ENCODE peak calls at places on chromosomes 13 and 19, in seven cellular contexts. Y, N, F, Z, C, P and M are unnamed samples.

GRCh38 chr19:33641261-33641660 is 19.5 kb downstream of the CHST8 start:
- DNase-seq in C (no peak), N (no peak), F (no peak), Y (no peak), P (no peak), Z (no peak), M (no peak)

GRCh38 chr13:98184796-98185195 is 7.7 kb upstream of the RNF113B start:
- DNase-seq in P (peak), F (no peak), Y (peak), Z (no peak), C (no peak), N (no peak), M (no peak)

GRCh38 chr19:51422053-51422448 is 4.6 kb upstream of the SIGLEC10 start:
- DNase-seq in F (peak), Z (peak), P (peak), Y (peak), N (peak), C (peak), M (peak)

GRCh38 chr19:4692275-4693077 is 22.3 kb upstream of the MYDGF start:
- DNase-seq in N (no peak), Y (no peak), Z (no peak), P (no peak), C (no peak), F (no peak), M (no peak)

GRCh38 chr19:5035105-5035761 is 66.3 kb downstream of the KDM4B start:
- DNase-seq in Z (no peak), N (no peak), F (no peak), Y (no peak), C (no peak), P (no peak), M (no peak)

GRCh38 chr13:59745395-59745788 is 418.3 kb downstream of the DIAPH3 start:
- DNase-seq in N (peak), F (no peak), P (peak), Y (peak), Z (no peak), C (no peak), M (no peak)

GRCh38 chr13:37752156-37752555 is 117.4 kb downstream of the TRPC4 start:
- DNase-seq in C (no peak), F (no peak), Y (no peak), P (no peak), N (no peak), Z (no peak), M (no peak)

GRCh38 chr19:19515764-19516519 is at the start of gene NDUFA13:
- DNase-seq in Y (peak), C (peak), F (peak), P (peak), N (peak), Z (peak), M (peak)

GRCh38 chr19:45498411-45499195 is at the start of gene PPM1N:
- DNase-seq in P (no peak), C (peak), N (no peak), Z (peak), F (peak), Y (no peak), M (no peak)

GRCh38 chr13:28140433-28141125 is 2.2 kb downstream of the PAN3 start:
- DNase-seq in Y (peak), Z (no peak), P (peak), F (no peak), N (no peak), C (no peak), M (no peak)

GRCh38 chr19:55913643-55914268 is 18.4 kb downstream of the NLRP13 start:
- DNase-seq in F (peak), P (no peak), N (no peak), Z (no peak), Y (no peak), C (no peak), M (peak)